ENCODE peak calls at places on chromosomes 2 and 18, in eight cellular contexts. X, H, N, Q, K, R, W and O are unnamed samples.

GRCh38 chr2:102967451-102967850 is 205.6 kb downstream of the TMEM182 start:
- DNase-seq in X (no peak), H (no peak), N (no peak), Q (no peak), K (no peak), R (no peak), W (no peak), O (no peak)

GRCh38 chr2:14905571-14905970 is 273.1 kb downstream of the LRATD1 start:
- DNase-seq in X (no peak), H (no peak), N (no peak), Q (no peak), K (no peak), R (no peak), W (no peak), O (no peak)

GRCh38 chr2:109352898-109353689 is 224.1 kb downstream of the SH3RF3 start:
- DNase-seq in X (no peak), H (peak; percentile 18), N (no peak), Q (no peak), K (no peak), R (no peak), W (no peak), O (no peak)

GRCh38 chr18:58025733-58026132 is 18.3 kb upstream of the NEDD4L start:
- DNase-seq in X (peak; percentile 53), H (no peak), N (no peak), Q (no peak), K (no peak), R (no peak), W (no peak), O (no peak)

GRCh38 chr2:54212456-54212855 is 43.6 kb downstream of the TSPYL6 start:
- DNase-seq in X (peak; percentile 86), H (peak; percentile 43), N (no peak), Q (no peak), K (no peak), R (no peak), W (peak; percentile 89), O (no peak)

GRCh38 chr2:120802161-120802560 is 66.5 kb downstream of the GLI2 start:
- DNase-seq in X (no peak), H (no peak), N (no peak), Q (no peak), K (peak; percentile 53), R (no peak), W (no peak), O (no peak)

GRCh38 chr2:149538138-149538833 is 49.3 kb downstream of the MMADHC start:
- DNase-seq in X (peak; percentile 92), H (no peak), N (no peak), Q (no peak), K (no peak), R (no peak), W (no peak), O (no peak)

GRCh38 chr18:80196528-80197320 is 50.6 kb downstream of the PARD6G start:
- DNase-seq in X (peak; percentile 75), H (no peak), N (no peak), Q (no peak), K (peak; percentile 47), R (no peak), W (peak; percentile 18), O (no peak)

GRCh38 chr2:36963734-36964133 is 2.6 kb downstream of the STRN start:
- DNase-seq in X (no peak), H (no peak), N (no peak), Q (no peak), K (no peak), R (no peak), W (no peak), O (no peak)

GRCh38 chr2:218270721-218271486 is 585 bp downstream of the PNKD start:
- DNase-seq in X (no peak), H (peak; percentile 52), N (no peak), Q (no peak), K (no peak), R (no peak), W (no peak), O (no peak)

GRCh38 chr2:9002637-9003365 is 683 bp downstream of the MBOAT2 start:
- DNase-seq in X (peak; percentile 36), H (peak; percentile 23), N (no peak), Q (peak; percentile 37), K (peak; percentile 51), R (no peak), W (no peak), O (no peak)

GRCh38 chr2:240433973-240434727 is 1.3 kb upstream of the GPC1 start:
- DNase-seq in X (peak; percentile 99), H (peak; percentile 87), N (peak; percentile 51), Q (peak; percentile 84), K (peak; percentile 71), R (no peak), W (peak; percentile 93), O (no peak)

GRCh38 chr2:110105608-110106467 is 9.8 kb downstream of the MALL start:
- DNase-seq in X (peak; percentile 92), H (no peak), N (no peak), Q (peak; percentile 97), K (no peak), R (peak; percentile 94), W (peak; percentile 40), O (no peak)

GRCh38 chr2:178912416-178913056 is 105.3 kb upstream of the TTN start:
- DNase-seq in X (peak; percentile 58), H (no peak), N (no peak), Q (no peak), K (no peak), R (no peak), W (peak; percentile 25), O (no peak)

GRCh38 chr2:136129601-136130000 is 11.7 kb upstream of the CXCR4 start:
- DNase-seq in X (no peak), H (no peak), N (no peak), Q (no peak), K (no peak), R (peak; percentile 56), W (no peak), O (peak; percentile 90)

GRCh38 chr2:99863236-99863913 is 279.0 kb downstream of the AFF3 start:
- DNase-seq in X (no peak), H (no peak), N (no peak), Q (no peak), K (no peak), R (no peak), W (no peak), O (no peak)

GRCh38 chr2:8885449-8886196 is 48.2 kb upstream of the KIDINS220 start:
- DNase-seq in X (peak; percentile 55), H (no peak), N (no peak), Q (no peak), K (no peak), R (no peak), W (no peak), O (peak; percentile 25)

GRCh38 chr18:13605477-13605876 is 120.9 kb downstream of the FAM210A start:
- DNase-seq in X (no peak), H (no peak), N (no peak), Q (no peak), K (no peak), R (no peak), W (no peak), O (no peak)

GRCh38 chr2:209579236-209579749 is 155.4 kb downstream of the MAP2 start:
- DNase-seq in X (no peak), H (peak; percentile 24), N (no peak), Q (no peak), K (no peak), R (no peak), W (peak; percentile 23), O (no peak)

GRCh38 chr2:115609978-115610377 is 1167.5 kb downstream of the DPP10 start:
- DNase-seq in X (no peak), H (no peak), N (no peak), Q (no peak), K (no peak), R (no peak), W (no peak), O (no peak)

GRCh38 chr18:76376668-76377358 is 118.2 kb downstream of the ZNF516 start:
- DNase-seq in X (peak; percentile 54), H (no peak), N (no peak), Q (no peak), K (no peak), R (no peak), W (no peak), O (no peak)

GRCh38 chr2:1405124-1405523 is 8.1 kb upstream of the TPO start:
- DNase-seq in X (no peak), H (no peak), N (no peak), Q (no peak), K (no peak), R (no peak), W (no peak), O (no peak)

GRCh38 chr2:122081743-122082142 is 326.3 kb downstream of the TSN start:
- DNase-seq in X (no peak), H (no peak), N (no peak), Q (no peak), K (no peak), R (no peak), W (no peak), O (no peak)

DNA sequence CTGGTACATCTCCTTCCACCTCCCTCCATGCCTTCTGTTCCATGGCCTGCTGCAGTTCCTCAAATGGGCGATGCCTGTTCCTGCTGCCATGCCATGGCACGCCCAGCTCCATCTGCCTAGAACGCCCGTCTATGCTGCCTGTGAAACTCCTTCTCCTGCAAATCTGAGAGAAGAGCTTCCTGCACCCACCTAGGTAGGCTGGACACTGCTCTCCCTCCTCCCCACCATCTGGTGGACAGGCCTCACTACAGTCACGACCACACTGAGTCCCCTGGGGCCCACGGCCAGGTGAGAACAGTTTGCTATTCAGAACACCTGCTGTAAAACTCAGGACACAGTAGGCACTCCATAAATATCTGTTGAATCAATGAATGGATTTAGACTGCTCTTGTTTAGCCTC is 92.4 kb downstream of the LAMA1 start:
- DNase-seq in X (no peak), H (no peak), N (no peak), Q (no peak), K (no peak), R (no peak), W (no peak), O (no peak)
- H3K4me3 ChIP-seq in X (no peak overlapping the region), H (no peak overlapping the region), N (no peak overlapping the region), Q (no peak overlapping the region), K (no peak overlapping the region), R (no peak overlapping the region), W (no peak overlapping the region), O (no peak overlapping the region)

GRCh38 chr2:62663920-62664319 is 41.6 kb upstream of the EHBP1 start:
- DNase-seq in X (no peak), H (no peak), N (no peak), Q (no peak), K (no peak), R (no peak), W (no peak), O (no peak)
- H3K4me3 ChIP-seq in X (no peak overlapping the region), H (no peak overlapping the region), N (no peak overlapping the region), Q (no peak overlapping the region), K (no peak overlapping the region), R (no peak overlapping the region), W (no peak overlapping the region), O (no peak overlapping the region)

GRCh38 chr18:43271593-43272432 is 5.5 kb downstream of the SYT4 start:
- DNase-seq in X (peak; percentile 63), H (peak; percentile 26), N (no peak), Q (peak; percentile 32), K (no peak), R (peak; percentile 35), W (peak; percentile 79), O (peak; percentile 54)
- H3K4me3 ChIP-seq in X (no peak overlapping the region), H (no peak overlapping the region), N (no peak overlapping the region), Q (no peak overlapping the region), K (no peak overlapping the region), R (no peak overlapping the region), W (no peak overlapping the region), O (no peak overlapping the region)

DNA sequence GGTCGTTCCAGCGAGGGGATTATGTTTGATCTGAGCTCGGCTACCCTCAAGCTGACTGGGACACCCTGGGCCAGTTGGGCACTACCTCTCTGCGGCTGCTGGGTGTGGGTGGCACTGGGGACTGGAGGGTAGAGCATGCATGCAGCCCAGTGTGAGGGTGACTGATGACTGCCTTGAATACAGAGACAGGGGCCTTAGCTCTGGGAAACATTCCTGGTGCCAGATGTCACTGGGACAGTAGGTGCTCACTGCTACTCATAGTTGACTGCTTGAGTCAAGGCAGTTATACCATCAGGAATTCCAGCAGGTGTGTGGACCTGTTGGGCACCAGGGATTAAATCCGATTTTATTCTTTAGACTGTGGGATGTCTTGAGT is 33.6 kb upstream of the ATP6V1B1 start:
- DNase-seq in X (no peak), H (no peak), N (no peak), Q (no peak), K (no peak), R (no peak), W (no peak), O (no peak)
- H3K4me3 ChIP-seq in X (no peak overlapping the region), H (no peak overlapping the region), N (peak overlapping the region; percentile 73), Q (peak overlapping the region; percentile 79), K (peak overlapping the region; percentile 32), R (no peak overlapping the region), W (peak overlapping the region; percentile 65), O (no peak overlapping the region)